ENCODE peak calls at places on chromosomes 12 and 14, in five cellular contexts. N is breast epithelium, I is adrenal gland, E is colonic mucosa, M is HFFc6. D is an unnamed sample.

GRCh38 chr14:21902561-21903199 is 229.1 kb upstream of the OR4E1 start:
- DNase-seq in M (no peak), E (no peak), I (no peak), N (no peak), D (no peak)

GRCh38 chr12:20950248-20950647 is 139.7 kb downstream of the SLCO1B3 start:
- DNase-seq in N (no peak), M (no peak), E (no peak), I (no peak), D (no peak)

GRCh38 chr12:68119724-68120211 is 39.8 kb downstream of the IFNG start:
- DNase-seq in I (no peak), N (no peak), M (no peak), E (no peak), D (no peak)

GRCh38 chr12:109604132-109604585 is 30.6 kb downstream of the MVK start:
- DNase-seq in E (no peak), M (no peak), N (no peak), I (no peak), D (no peak)

GRCh38 chr12:10498042-10498441 is 7.6 kb upstream of the EIF2S3B start:
- DNase-seq in I (no peak), M (no peak), E (no peak), N (no peak), D (no peak)

GRCh38 chr12:118655588-118655987 is 279.2 kb downstream of the SUDS3 start:
- DNase-seq in E (no peak), I (no peak), N (no peak), M (no peak), D (no peak)

GRCh38 chr12:70733385-70733784 is 96.2 kb upstream of the PTPRB start:
- DNase-seq in N (no peak), I (no peak), E (peak), M (peak), D (no peak)

GRCh38 chr12:123057505-123058265 is 77.2 kb downstream of the ARL6IP4 start:
- DNase-seq in E (no peak), M (no peak), N (no peak), I (no peak), D (no peak)

GRCh38 chr12:40971911-40972310 is 216.2 kb upstream of the PDZRN4 start:
- DNase-seq in E (no peak), M (no peak), N (no peak), I (no peak), D (no peak)

GRCh38 chr14:52313903-52314481 is at the start of gene PTGER2:
- DNase-seq in M (peak), N (peak), E (peak), I (peak), D (peak)

GRCh38 chr14:81625343-81625742 is 91.7 kb upstream of the SEL1L start:
- DNase-seq in I (no peak), M (peak), N (no peak), E (no peak), D (no peak)

GRCh38 chr12:52254180-52254964 is 20.1 kb upstream of the KRT86 start:
- DNase-seq in M (no peak), E (no peak), N (no peak), I (no peak), D (no peak)

GRCh38 chr12:104218935-104219334 is 3.4 kb downstream of the TXNRD1 start:
- DNase-seq in E (no peak), N (no peak), I (no peak), M (peak), D (no peak)

GRCh38 chr12:92058664-92059063 is 87.0 kb downstream of the BTG1 start:
- DNase-seq in M (no peak), E (no peak), I (no peak), N (no peak), D (no peak)

GRCh38 chr12:94148841-94149780 is 734 bp downstream of the PLXNC1 start:
- DNase-seq in I (peak), E (peak), N (no peak), M (no peak), D (peak)

GRCh38 chr14:86675059-86675458 is 1145.1 kb downstream of the FLRT2 start:
- DNase-seq in M (no peak), N (no peak), I (no peak), E (no peak), D (no peak)

GRCh38 chr12:10688042-10688441 is 14.2 kb upstream of the STYK1 start:
- DNase-seq in N (no peak), M (no peak), I (no peak), E (no peak), D (no peak)

GRCh38 chr12:95802482-95803264 is 12.1 kb upstream of the NTN4 start:
- DNase-seq in M (peak), N (no peak), I (no peak), E (peak), D (no peak)

GRCh38 chr12:110762891-110763290 is 20.2 kb upstream of the PPP1CC start:
- DNase-seq in I (no peak), M (no peak), N (no peak), E (no peak), D (no peak)

GRCh38 chr14:37778135-37778943 is 182.9 kb downstream of the TTC6 start:
- DNase-seq in N (no peak), E (no peak), I (no peak), M (no peak), D (no peak)

GRCh38 chr14:96567289-96567899 is 65.2 kb downstream of the PAPOLA start:
- DNase-seq in M (peak), I (no peak), E (no peak), N (no peak), D (no peak)

GRCh38 chr12:25200703-25201102 is 5.7 kb downstream of the ETFRF1 start:
- DNase-seq in M (peak), I (no peak), N (no peak), E (no peak), D (no peak)

GRCh38 chr12:117686911-117687377 is 281.8 kb downstream of the KSR2 start:
- DNase-seq in M (peak), N (no peak), E (peak), I (no peak), D (no peak)

GRCh38 chr12:119803391-119803791 is 73.7 kb downstream of the CIT start:
- DNase-seq in I (peak), M (peak), E (no peak), N (no peak), D (no peak)

GRCh38 chr12:111037047-111037446 is 116.7 kb upstream of the MYL2 start:
- DNase-seq in N (peak), I (no peak), M (no peak), E (no peak), D (no peak)

GRCh38 chr12:15356831-15357456 is 34.6 kb downstream of the PTPRO start:
- DNase-seq in N (no peak), M (no peak), I (no peak), E (no peak), D (no peak)

DNA sequence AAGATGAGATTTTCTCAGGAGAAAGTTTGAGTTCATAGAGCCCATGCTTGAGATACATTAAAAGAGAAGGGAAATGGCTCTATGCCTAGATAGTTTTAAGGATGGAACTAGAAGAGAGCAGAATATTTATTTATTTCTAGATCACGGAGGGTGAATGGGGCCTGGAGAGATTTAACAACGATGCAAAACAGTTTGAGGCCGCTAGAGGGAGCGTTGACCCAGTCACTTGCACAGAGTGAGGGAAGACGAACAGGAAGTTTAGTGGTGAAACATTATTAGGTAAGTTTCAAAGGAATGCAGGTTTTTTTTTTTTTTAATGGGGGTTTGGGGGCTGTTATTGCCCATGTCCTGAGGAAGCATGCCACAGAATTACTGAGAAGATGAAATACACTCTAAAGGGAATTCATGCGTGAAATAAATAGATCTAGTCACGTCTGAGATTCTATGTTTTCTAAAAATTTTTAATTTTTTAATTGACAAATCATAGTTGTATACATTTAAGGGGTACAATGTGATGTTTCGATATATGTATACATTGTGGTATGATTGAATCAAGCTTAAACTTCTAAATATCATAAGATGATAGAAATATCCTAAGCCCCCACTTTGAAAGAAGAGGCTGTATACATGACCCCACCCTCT is 14.8 kb upstream of the PPP1R1A start:
- DNase-seq in E (peak), N (peak), I (peak), M (peak), D (no peak)
- TF ChIP-seq CTCF in E (peak), N (peak), I (peak), M (peak), D (peak)

GRCh38 chr12:100987552-100988277 is 193.1 kb downstream of the ANO4 start:
- DNase-seq in E (no peak), I (peak), N (no peak), M (peak), D (no peak)

GRCh38 chr12:100984821-100985220 is 190.2 kb downstream of the ANO4 start:
- DNase-seq in I (no peak), N (no peak), M (no peak), E (no peak), D (no peak)

GRCh38 chr12:100982511-100983183 is 188.1 kb downstream of the ANO4 start:
- DNase-seq in N (no peak), E (no peak), M (no peak), I (no peak), D (no peak)

GRCh38 chr12:100988278-100988625 is 193.7 kb downstream of the ANO4 start:
- DNase-seq in E (no peak), M (no peak), I (no peak), N (no peak), D (no peak)

DNA sequence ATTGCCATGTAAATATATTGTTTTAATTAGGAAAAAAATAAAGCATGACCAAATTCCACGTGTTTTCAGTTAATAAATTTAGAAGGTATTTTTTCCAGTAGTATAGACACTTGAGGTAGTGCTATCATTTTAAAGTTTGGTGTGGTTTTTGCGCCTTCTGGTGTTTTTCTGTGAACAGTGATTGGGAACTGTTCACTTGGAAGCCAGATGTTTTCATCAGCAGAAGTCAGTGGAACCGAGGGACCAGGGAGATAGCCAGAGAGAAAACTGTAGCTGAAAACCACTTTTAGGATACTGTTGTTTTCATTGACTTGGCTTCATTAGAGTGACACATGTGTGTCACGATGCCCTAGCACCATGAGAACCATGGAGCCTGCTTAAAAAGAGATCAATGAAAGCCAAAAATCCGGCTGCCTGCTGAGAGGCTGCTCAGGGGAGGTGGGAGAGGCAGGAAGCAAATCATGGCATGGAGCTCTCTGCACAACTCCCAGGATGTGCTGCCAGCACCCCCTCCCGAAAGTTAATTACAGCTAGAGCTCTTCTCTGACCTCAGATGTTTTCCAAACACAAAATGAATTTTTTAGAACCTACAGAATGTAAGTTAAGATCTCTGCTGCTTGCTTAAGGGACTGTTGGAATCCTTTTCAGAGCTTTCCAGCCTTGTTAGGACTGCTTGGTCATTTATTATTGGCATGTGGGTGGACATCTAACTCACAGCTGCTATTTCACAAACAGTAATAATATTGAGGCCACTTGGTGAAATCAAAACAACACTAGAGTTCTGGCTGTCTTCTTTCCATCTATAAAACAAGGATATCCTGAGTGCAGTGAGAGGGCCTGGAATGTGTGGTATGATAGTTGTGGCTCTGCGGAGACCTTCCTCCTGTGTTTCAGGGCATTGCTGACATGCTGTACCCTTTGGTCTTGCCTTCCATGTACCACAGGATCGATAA is 192.3 kb downstream of the ANO4 start:
- DNase-seq in I (no peak), N (no peak), E (no peak), M (no peak), D (no peak)
- TF ChIP-seq CTCF in I (no peak), N (no peak), E (no peak), M (no peak), D (no peak)

GRCh38 chr14:93137864-93138263 is 22.1 kb upstream of the ITPK1 start:
- DNase-seq in N (peak), E (peak), I (no peak), M (no peak), D (no peak)
- TF ChIP-seq CTCF in N (no peak), E (peak), I (no peak), M (no peak), D (peak)

DNA sequence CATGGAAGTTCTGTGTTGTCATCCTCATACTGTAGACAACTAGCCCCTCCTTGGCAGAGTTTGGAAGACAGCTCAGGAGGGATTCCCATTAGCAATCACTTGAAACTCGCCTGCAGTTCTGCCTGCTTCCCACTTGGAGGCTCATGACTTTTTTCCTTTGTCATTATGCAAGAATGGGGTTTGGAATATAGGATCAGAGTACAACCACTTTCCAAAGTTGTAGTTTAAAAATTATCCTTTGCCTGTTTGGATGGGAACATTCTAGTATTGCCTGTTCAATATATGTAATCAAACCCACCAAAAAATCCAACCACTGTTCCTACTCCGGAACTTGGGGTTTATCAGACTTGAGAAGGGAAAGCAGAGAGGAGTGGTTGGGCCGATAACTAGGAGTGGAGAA is 2.1 kb upstream of the GPD1 start:
- DNase-seq in I (no peak), E (no peak), M (peak), N (no peak), D (no peak)
- TF ChIP-seq CTCF in I (peak), E (peak), M (peak), N (no peak), D (peak)

DNA sequence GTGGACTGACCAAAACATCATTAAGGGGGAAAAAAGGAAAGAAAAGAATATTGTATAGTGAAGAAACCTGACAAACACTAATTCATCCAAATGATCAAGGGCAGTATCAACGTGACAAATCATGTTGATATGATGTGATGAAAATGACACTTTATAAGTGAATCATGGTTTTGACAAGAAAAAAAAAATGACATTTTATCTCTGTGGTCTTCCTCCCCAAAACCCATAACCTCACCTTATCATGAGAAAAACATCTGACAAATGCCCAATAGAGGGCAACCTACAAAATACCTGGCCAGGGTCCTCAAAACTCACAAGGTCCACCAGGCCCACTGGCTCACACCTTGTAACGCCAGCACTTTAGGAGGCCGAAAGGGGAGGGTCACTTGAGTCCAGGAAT is 13.8 kb downstream of the TMED10 start:
- DNase-seq in N (no peak), I (no peak), M (no peak), E (no peak), D (no peak)
- TF ChIP-seq CTCF in N (no peak), I (no peak), M (peak), E (no peak), D (no peak)

DNA sequence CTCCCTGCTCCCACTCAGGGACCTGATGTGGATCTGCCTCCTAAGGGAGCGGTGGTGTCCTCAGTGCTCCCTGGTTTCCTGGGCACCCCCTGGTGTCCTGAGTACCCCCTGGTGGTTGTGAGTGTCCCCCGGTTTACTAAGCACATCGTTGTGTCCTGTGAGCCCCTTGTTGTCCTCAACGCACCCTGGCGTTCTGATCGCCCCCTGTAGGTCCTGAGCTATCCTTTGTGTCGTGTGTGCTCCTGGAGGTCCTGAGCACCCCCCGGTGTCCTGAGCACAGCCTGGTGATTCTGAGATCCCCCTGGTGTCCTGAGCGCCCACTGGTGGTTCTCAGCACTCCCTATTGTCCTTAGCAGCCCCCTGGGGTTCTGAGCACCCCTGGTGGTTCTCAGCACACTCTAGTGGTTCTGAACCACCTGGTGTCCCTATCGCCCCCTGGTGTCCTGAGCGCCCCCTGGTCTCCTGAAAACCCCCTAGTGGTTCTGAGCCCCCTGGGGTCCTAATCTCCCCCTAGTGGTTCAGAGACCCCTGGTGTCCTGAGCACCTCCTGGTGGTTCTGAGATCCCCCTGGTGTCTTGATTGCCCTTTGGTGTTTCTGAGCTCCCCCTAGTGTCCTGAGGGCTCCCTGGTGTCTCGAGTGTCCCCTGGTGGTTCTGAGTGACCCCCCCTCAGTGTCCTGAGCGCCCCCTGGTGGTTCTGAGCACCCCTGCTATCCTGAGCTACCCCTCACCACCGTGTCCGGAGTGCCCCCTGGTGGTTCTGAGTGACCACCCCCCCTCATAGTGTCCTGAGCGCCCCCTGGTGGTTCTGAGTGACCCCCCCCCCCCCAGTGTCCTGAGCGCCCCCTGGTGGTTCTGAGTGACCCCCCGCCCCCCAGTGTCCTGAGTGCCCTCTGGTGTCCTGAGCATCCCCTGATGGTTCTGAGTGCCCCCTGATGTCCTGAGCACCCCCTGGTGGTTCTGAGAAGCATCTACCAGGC is 615.1 kb downstream of the TMEM121 start:
- DNase-seq in I (no peak), M (no peak), N (no peak), E (no peak), D (no peak)
- TF ChIP-seq CTCF in I (no peak), M (no peak), N (no peak), E (no peak), D (no peak)

GRCh38 chr12:13347241-13348043 is 150.9 kb downstream of the EMP1 start:
- DNase-seq in N (no peak), I (no peak), M (peak), E (no peak), D (no peak)
- TF ChIP-seq CTCF in N (no peak), I (no peak), M (peak), E (no peak), D (no peak)

GRCh38 chr14:94638961-94639817 is 27.0 kb downstream of the SERPINA3 start:
- DNase-seq in N (no peak), E (no peak), I (no peak), M (no peak), D (no peak)

GRCh38 chr14:94633116-94633515 is 20.9 kb downstream of the SERPINA3 start:
- DNase-seq in E (no peak), N (no peak), I (no peak), M (no peak), D (no peak)

GRCh38 chr14:94638330-94638729 is 26.1 kb downstream of the SERPINA3 start:
- DNase-seq in I (no peak), M (no peak), E (no peak), N (no peak), D (no peak)

GRCh38 chr14:94635143-94635542 is 23.0 kb downstream of the SERPINA3 start:
- DNase-seq in E (no peak), I (no peak), M (no peak), N (no peak), D (no peak)

DNA sequence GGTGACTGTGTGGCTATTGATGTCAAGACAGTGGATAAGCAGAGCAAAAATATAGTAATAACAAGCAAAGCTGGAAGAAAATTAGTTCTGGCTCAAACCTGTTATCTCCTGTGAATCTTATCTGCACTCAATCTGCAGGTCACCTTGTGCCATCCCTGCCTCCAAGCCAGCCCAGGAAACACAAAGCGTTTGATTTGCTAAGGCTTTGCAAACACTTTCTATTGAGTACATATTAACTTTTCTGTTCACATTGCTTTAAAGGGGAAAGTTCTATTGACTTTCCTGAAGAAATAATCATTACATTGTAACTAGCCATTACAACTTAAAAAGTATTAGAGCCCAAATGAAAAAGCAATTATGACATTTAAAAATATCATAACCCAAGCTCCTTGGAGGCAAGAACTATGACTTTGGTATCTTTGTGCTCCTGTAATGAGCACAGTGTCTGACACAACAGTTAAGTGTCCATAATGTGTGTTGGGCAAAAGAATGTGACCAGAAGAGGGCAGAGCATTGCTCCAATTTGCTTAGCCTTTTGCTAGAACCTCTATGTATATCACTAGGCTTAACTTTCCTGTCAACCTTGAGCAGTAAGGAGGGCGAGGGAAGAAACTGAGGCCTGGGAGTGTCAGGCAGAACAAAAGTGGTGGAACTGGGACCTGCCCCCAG is 24.7 kb downstream of the SERPINA3 start:
- DNase-seq in I (no peak), E (no peak), N (no peak), M (no peak), D (no peak)
- TF ChIP-seq CTCF in I (no peak), E (no peak), N (no peak), M (no peak), D (peak)